ENCODE peak calls at places on chromosome 5, in seven cellular contexts. S is esophagus squamous epithelium, C is H9, R is kidney tubule cell, D is LoVo, W is fibroblast of lung, G is cerebellum. J is an unnamed sample.
A peak's percentile ranks its signal among the peaks of the same experiment; 100 is the strongest.

GRCh38 chr5:157366741-157367684 is 93.0 kb upstream of the NIPAL4 start:
- DNase-seq in S (no peak), C (peak; percentile 39), R (peak; percentile 35), D (no peak), W (peak; percentile 82), G (no peak), J (peak; percentile 76)

GRCh38 chr5:113387844-113388243 is 46.9 kb downstream of the TSSK1B start:
- DNase-seq in S (no peak), C (no peak), R (no peak), D (no peak), W (no peak), G (no peak), J (no peak)

GRCh38 chr5:163134061-163134460 is 303.3 kb upstream of the CCNG1 start:
- DNase-seq in S (no peak), C (no peak), R (peak; percentile 19), D (no peak), W (no peak), G (no peak), J (no peak)

GRCh38 chr5:121009058-121009457 is 545.0 kb downstream of the PRR16 start:
- DNase-seq in S (no peak), C (no peak), R (no peak), D (no peak), W (no peak), G (no peak), J (no peak)

GRCh38 chr5:16896767-16897166 is 39.3 kb downstream of the MYO10 start:
- DNase-seq in S (no peak), C (no peak), R (no peak), D (no peak), W (no peak), G (no peak), J (no peak)

GRCh38 chr5:156208271-156208670 is 118.7 kb upstream of the SGCD start:
- DNase-seq in S (no peak), C (no peak), R (peak; percentile 4), D (no peak), W (peak; percentile 18), G (no peak), J (no peak)

GRCh38 chr5:91178461-91178860 is 204.7 kb downstream of the ARRDC3 start:
- DNase-seq in S (no peak), C (no peak), R (no peak), D (no peak), W (no peak), G (no peak), J (no peak)

GRCh38 chr5:3191585-3191984 is 404.0 kb upstream of the IRX1 start:
- DNase-seq in S (no peak), C (no peak), R (no peak), D (no peak), W (no peak), G (no peak), J (no peak)

GRCh38 chr5:61732376-61732775 is 400.3 kb downstream of the ZSWIM6 start:
- DNase-seq in S (no peak), C (no peak), R (no peak), D (no peak), W (peak; percentile 7), G (no peak), J (no peak)

GRCh38 chr5:171295801-171296200 is 13.2 kb upstream of the TLX3 start:
- DNase-seq in S (no peak), C (no peak), R (peak; percentile 62), D (no peak), W (no peak), G (no peak), J (no peak)

GRCh38 chr5:170184007-170184687 is 48.6 kb upstream of the C5orf58 start:
- DNase-seq in S (no peak), C (peak; percentile 88), R (peak; percentile 67), D (peak; percentile 26), W (peak; percentile 52), G (peak; percentile 25), J (peak; percentile 59)

GRCh38 chr5:175659546-175660248 is 1.8 kb downstream of the HRH2 start:
- DNase-seq in S (no peak), C (no peak), R (peak; percentile 60), D (no peak), W (no peak), G (no peak), J (no peak)

GRCh38 chr5:74374656-74375055 is 265.9 kb downstream of the ENC1 start:
- DNase-seq in S (no peak), C (no peak), R (no peak), D (no peak), W (no peak), G (no peak), J (no peak)